ENCODE peak calls at places on chromosome 7, in eight cellular contexts. One of them, this sample, is unnamed.

GRCh38 chr7:31744294-31744874 is 57.4 kb downstream of the PPP1R17 start:
- DNase-seq in osteocyte: peak; percentile 86
- DNase-seq in RPMI7951: peak; percentile 73
- DNase-seq in A549: peak; percentile 82
- DNase-seq in T1000: peak; percentile 45
- DNase-seq in stimulated activated CD4-positive, alpha-beta T cell treated with anti-CD3 and anti-CD28 coated beads, Interleukin-12 subunit alpha, Interleukin-12 subunit beta, amount 100 ng/mL, for 24 hours: peak; percentile 34
- DNase-seq in AML-193: peak; percentile 53
- DNase-seq in suprapubic skin: no peak
- DNase-seq in this sample: no peak

GRCh38 chr7:7884855-7885254 is 83.7 kb upstream of the GLCCI1 start:
- DNase-seq in osteocyte: no peak
- DNase-seq in suprapubic skin: no peak
- DNase-seq in T1000: no peak
- DNase-seq in A549: no peak
- DNase-seq in AML-193: no peak
- DNase-seq in RPMI7951: no peak
- DNase-seq in stimulated activated CD4-positive, alpha-beta T cell treated with anti-CD3 and anti-CD28 coated beads, Interleukin-12 subunit alpha, Interleukin-12 subunit beta, amount 100 ng/mL, for 24 hours: no peak
- DNase-seq in this sample: no peak

GRCh38 chr7:131225619-131226101 is 102.0 kb upstream of the MKLN1 start:
- DNase-seq in A549: peak; percentile 98
- DNase-seq in stimulated activated CD4-positive, alpha-beta T cell treated with anti-CD3 and anti-CD28 coated beads, Interleukin-12 subunit alpha, Interleukin-12 subunit beta, amount 100 ng/mL, for 24 hours: no peak
- DNase-seq in suprapubic skin: peak; percentile 72
- DNase-seq in T1000: no peak
- DNase-seq in osteocyte: no peak
- DNase-seq in RPMI7951: peak; percentile 77
- DNase-seq in AML-193: no peak
- DNase-seq in this sample: no peak

GRCh38 chr7:136133491-136133990 is 156.4 kb upstream of the MTPN start:
- DNase-seq in suprapubic skin: no peak
- DNase-seq in RPMI7951: peak; percentile 85
- DNase-seq in stimulated activated CD4-positive, alpha-beta T cell treated with anti-CD3 and anti-CD28 coated beads, Interleukin-12 subunit alpha, Interleukin-12 subunit beta, amount 100 ng/mL, for 24 hours: no peak
- DNase-seq in A549: no peak
- DNase-seq in osteocyte: peak; percentile 88
- DNase-seq in T1000: peak; percentile 1
- DNase-seq in AML-193: no peak
- DNase-seq in this sample: no peak

GRCh38 chr7:18126274-18126673 is 98.6 kb upstream of the PRPS1L1 start:
- DNase-seq in stimulated activated CD4-positive, alpha-beta T cell treated with anti-CD3 and anti-CD28 coated beads, Interleukin-12 subunit alpha, Interleukin-12 subunit beta, amount 100 ng/mL, for 24 hours: no peak
- DNase-seq in suprapubic skin: no peak
- DNase-seq in RPMI7951: no peak
- DNase-seq in osteocyte: no peak
- DNase-seq in AML-193: no peak
- DNase-seq in A549: no peak
- DNase-seq in T1000: no peak
- DNase-seq in this sample: no peak

GRCh38 chr7:144019457-144019856 is 19.3 kb downstream of the OR6B1 start:
- DNase-seq in stimulated activated CD4-positive, alpha-beta T cell treated with anti-CD3 and anti-CD28 coated beads, Interleukin-12 subunit alpha, Interleukin-12 subunit beta, amount 100 ng/mL, for 24 hours: no peak
- DNase-seq in RPMI7951: peak; percentile 89
- DNase-seq in A549: peak; percentile 59
- DNase-seq in AML-193: no peak
- DNase-seq in osteocyte: no peak
- DNase-seq in suprapubic skin: no peak
- DNase-seq in T1000: peak; percentile 60
- DNase-seq in this sample: no peak

GRCh38 chr7:137970263-137970975 is 31.5 kb downstream of the CREB3L2 start:
- DNase-seq in stimulated activated CD4-positive, alpha-beta T cell treated with anti-CD3 and anti-CD28 coated beads, Interleukin-12 subunit alpha, Interleukin-12 subunit beta, amount 100 ng/mL, for 24 hours: no peak
- DNase-seq in AML-193: peak; percentile 61
- DNase-seq in suprapubic skin: no peak
- DNase-seq in RPMI7951: peak; percentile 90
- DNase-seq in T1000: peak; percentile 38
- DNase-seq in A549: peak; percentile 40
- DNase-seq in osteocyte: no peak
- DNase-seq in this sample: no peak

GRCh38 chr7:134480730-134481129 is 21.8 kb upstream of the AKR1B1 start:
- DNase-seq in stimulated activated CD4-positive, alpha-beta T cell treated with anti-CD3 and anti-CD28 coated beads, Interleukin-12 subunit alpha, Interleukin-12 subunit beta, amount 100 ng/mL, for 24 hours: no peak
- DNase-seq in A549: peak; percentile 59
- DNase-seq in suprapubic skin: no peak
- DNase-seq in osteocyte: no peak
- DNase-seq in RPMI7951: peak; percentile 87
- DNase-seq in AML-193: no peak
- DNase-seq in T1000: no peak
- DNase-seq in this sample: no peak

GRCh38 chr7:116984917-116985316 is 31.6 kb downstream of the ST7 start:
- DNase-seq in RPMI7951: peak; percentile 41
- DNase-seq in suprapubic skin: no peak
- DNase-seq in A549: peak; percentile 22
- DNase-seq in stimulated activated CD4-positive, alpha-beta T cell treated with anti-CD3 and anti-CD28 coated beads, Interleukin-12 subunit alpha, Interleukin-12 subunit beta, amount 100 ng/mL, for 24 hours: no peak
- DNase-seq in AML-193: peak; percentile 35
- DNase-seq in T1000: no peak
- DNase-seq in osteocyte: no peak
- DNase-seq in this sample: no peak

GRCh38 chr7:50959991-50960390 is 177.3 kb upstream of the GRB10 start:
- DNase-seq in AML-193: no peak
- DNase-seq in A549: no peak
- DNase-seq in suprapubic skin: no peak
- DNase-seq in T1000: no peak
- DNase-seq in RPMI7951: no peak
- DNase-seq in osteocyte: no peak
- DNase-seq in stimulated activated CD4-positive, alpha-beta T cell treated with anti-CD3 and anti-CD28 coated beads, Interleukin-12 subunit alpha, Interleukin-12 subunit beta, amount 100 ng/mL, for 24 hours: no peak
- DNase-seq in this sample: no peak

GRCh38 chr7:127609297-127609696 is 8.6 kb downstream of the PAX4 start:
- DNase-seq in osteocyte: no peak
- DNase-seq in stimulated activated CD4-positive, alpha-beta T cell treated with anti-CD3 and anti-CD28 coated beads, Interleukin-12 subunit alpha, Interleukin-12 subunit beta, amount 100 ng/mL, for 24 hours: no peak
- DNase-seq in A549: no peak
- DNase-seq in RPMI7951: no peak
- DNase-seq in T1000: no peak
- DNase-seq in suprapubic skin: no peak
- DNase-seq in AML-193: no peak
- DNase-seq in this sample: no peak

GRCh38 chr7:148264933-148265557 is 325.5 kb upstream of the C7orf33 start:
- DNase-seq in T1000: no peak
- DNase-seq in suprapubic skin: no peak
- DNase-seq in stimulated activated CD4-positive, alpha-beta T cell treated with anti-CD3 and anti-CD28 coated beads, Interleukin-12 subunit alpha, Interleukin-12 subunit beta, amount 100 ng/mL, for 24 hours: no peak
- DNase-seq in osteocyte: no peak
- DNase-seq in AML-193: peak; percentile 15
- DNase-seq in RPMI7951: peak; percentile 38
- DNase-seq in A549: peak; percentile 57
- DNase-seq in this sample: no peak

GRCh38 chr7:35971133-35971995 is 170.5 kb downstream of the SEPTIN7 start:
- DNase-seq in T1000: no peak
- DNase-seq in osteocyte: no peak
- DNase-seq in stimulated activated CD4-positive, alpha-beta T cell treated with anti-CD3 and anti-CD28 coated beads, Interleukin-12 subunit alpha, Interleukin-12 subunit beta, amount 100 ng/mL, for 24 hours: no peak
- DNase-seq in suprapubic skin: no peak
- DNase-seq in RPMI7951: peak; percentile 50
- DNase-seq in AML-193: no peak
- DNase-seq in A549: peak; percentile 19
- DNase-seq in this sample: peak; percentile 70

GRCh38 chr7:73865738-73866445 is 4.9 kb downstream of the TMEM270 start:
- DNase-seq in A549: peak; percentile 63
- DNase-seq in AML-193: peak; percentile 20
- DNase-seq in osteocyte: no peak
- DNase-seq in suprapubic skin: no peak
- DNase-seq in stimulated activated CD4-positive, alpha-beta T cell treated with anti-CD3 and anti-CD28 coated beads, Interleukin-12 subunit alpha, Interleukin-12 subunit beta, amount 100 ng/mL, for 24 hours: no peak
- DNase-seq in T1000: no peak
- DNase-seq in RPMI7951: peak; percentile 53
- DNase-seq in this sample: no peak